ENCODE peak calls at places on chromosomes 4 and X, in ten cellular contexts. U is H1, P is lower lobe of right lung, C is tibial nerve, T is epithelial cell of esophagus, S is astrocyte of the spinal cord, J is brain microvascular endothelial cell, D is upper lobe of left lung, R is right cardiac atrium, V is cardiac muscle cell. H is an unnamed sample.

GRCh38 chr4:137156054-137156453 is 376.2 kb downstream of the PCDH18 start:
- DNase-seq in R (no peak), T (peak; percentile 49), D (no peak), V (no peak), S (peak; percentile 43), J (peak; percentile 3), P (no peak), U (no peak), C (no peak), H (peak; percentile 86)

GRCh38 chrX:63686878-63687714 is 97.9 kb downstream of the ARHGEF9 start:
- DNase-seq in J (peak; percentile 39), S (peak; percentile 48), P (no peak), C (no peak), T (peak; percentile 41), V (peak; percentile 25), U (peak; percentile 0), R (no peak), D (no peak), H (peak; percentile 57)

GRCh38 chr4:8340721-8341680 is 71.4 kb downstream of the HTRA3 start:
- DNase-seq in P (no peak), D (no peak), U (no peak), T (no peak), V (no peak), R (peak; percentile 90), S (no peak), J (no peak), C (peak; percentile 61), H (peak; percentile 36)

GRCh38 chrX:2242326-2242725 is 258.4 kb downstream of the DHRSX start:
- DNase-seq in U (no peak), V (no peak), T (no peak), P (no peak), S (no peak), C (no peak), R (no peak), D (no peak), J (no peak), H (no peak)

GRCh38 chr4:22264261-22264660 is 251.6 kb downstream of the ADGRA3 start:
- DNase-seq in J (no peak), U (no peak), D (no peak), R (no peak), S (no peak), V (no peak), C (no peak), T (no peak), P (no peak), H (no peak)

GRCh38 chrX:118644378-118644777 is 83.0 kb upstream of the IL13RA1 start:
- DNase-seq in U (no peak), V (peak; percentile 1), S (peak; percentile 51), T (peak; percentile 62), P (no peak), D (no peak), C (no peak), J (peak; percentile 40), R (no peak), H (peak; percentile 26)

GRCh38 chrX:32896132-32896531 is 315.2 kb downstream of the DMD start:
- DNase-seq in R (no peak), P (no peak), V (no peak), J (no peak), U (no peak), S (no peak), D (no peak), T (no peak), C (no peak), H (no peak)

GRCh38 chr4:177229331-177229730 is 80.3 kb upstream of the NEIL3 start:
- DNase-seq in S (peak; percentile 44), U (no peak), D (no peak), C (no peak), J (no peak), R (no peak), T (no peak), P (no peak), V (no peak), H (no peak)

GRCh38 chr4:176753049-176753448 is 39.7 kb downstream of the VEGFC start:
- DNase-seq in V (peak; percentile 7), J (peak; percentile 89), P (no peak), U (no peak), D (no peak), R (no peak), C (no peak), T (peak; percentile 52), S (peak; percentile 94), H (peak; percentile 97)

GRCh38 chr4:71156616-71157015 is 163.2 kb downstream of the DCK start:
- DNase-seq in D (no peak), R (no peak), V (no peak), J (no peak), U (no peak), T (no peak), C (no peak), P (no peak), S (no peak), H (no peak)

GRCh38 chr4:29708473-29708872 is 1011.7 kb upstream of the PCDH7 start:
- DNase-seq in C (no peak), D (no peak), P (no peak), R (no peak), U (no peak), J (no peak), S (peak; percentile 13), V (no peak), T (peak; percentile 91), H (peak; percentile 45)

GRCh38 chr4:6308890-6309643 is 39.4 kb downstream of the WFS1 start:
- DNase-seq in D (no peak), S (no peak), U (no peak), J (no peak), R (peak; percentile 42), V (peak; percentile 63), P (no peak), T (no peak), C (no peak), H (no peak)

GRCh38 chrX:114798902-114799301 is 215.0 kb downstream of the HTR2C start:
- DNase-seq in R (no peak), V (no peak), T (peak; percentile 37), U (no peak), C (no peak), J (no peak), P (no peak), S (peak; percentile 2), D (no peak), H (peak; percentile 10)

GRCh38 chr4:15003441-15003890 is 1.2 kb downstream of the CPEB2 start:
- DNase-seq in T (peak; percentile 43), U (no peak), C (peak; percentile 20), D (peak; percentile 37), S (no peak), R (peak; percentile 61), V (peak; percentile 54), J (no peak), P (peak; percentile 79), H (peak; percentile 26)

GRCh38 chr4:2500547-2500946 is 31.6 kb downstream of the RNF4 start:
- DNase-seq in D (no peak), R (no peak), S (peak; percentile 32), P (no peak), U (no peak), C (no peak), J (no peak), V (no peak), T (no peak), H (no peak)

DNA sequence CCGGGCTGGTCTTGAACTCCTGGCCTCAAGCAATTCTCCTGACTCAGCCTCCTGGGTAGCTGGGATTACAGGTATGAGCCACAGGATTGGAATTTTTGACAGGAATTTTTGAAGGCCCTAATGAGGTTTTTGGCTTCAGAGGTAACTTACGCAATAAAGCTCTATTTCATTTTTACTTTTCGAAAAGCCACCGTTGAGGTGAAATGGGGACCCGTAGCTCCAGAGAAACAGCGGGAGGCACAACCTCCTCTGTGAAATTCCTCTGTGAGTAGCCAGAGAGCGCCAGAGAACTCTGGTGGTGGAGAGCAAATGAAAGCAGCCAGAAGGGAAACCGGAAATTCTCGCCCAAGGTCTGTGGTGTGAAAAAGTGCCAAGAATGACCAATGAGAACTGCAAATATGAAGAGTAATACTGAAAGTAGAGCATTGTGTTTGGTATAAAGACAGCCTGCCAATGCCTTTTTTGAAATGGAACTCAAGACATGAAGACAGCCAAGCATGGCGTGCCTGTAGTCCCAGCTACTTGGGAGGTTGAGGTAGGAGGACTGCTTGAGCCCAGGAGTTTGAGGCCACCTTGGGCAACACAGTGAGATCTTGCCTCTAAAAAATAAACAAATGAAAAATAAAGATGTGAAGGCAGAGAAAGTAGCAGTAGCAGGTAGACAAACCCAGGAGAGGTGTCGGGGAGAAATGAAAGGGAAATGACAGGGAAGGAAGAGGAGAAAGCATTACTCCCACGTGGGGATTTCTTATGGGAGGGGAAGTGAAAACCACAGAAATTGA is 33.0 kb upstream of the TMEM131L start:
- DNase-seq in J (peak; percentile 78), V (peak; percentile 19), R (peak; percentile 46), C (no peak), U (peak; percentile 19), P (peak; percentile 62), D (peak; percentile 79), S (peak; percentile 83), T (peak; percentile 88), H (peak; percentile 52)
- H3K4me3 ChIP-seq in J (no peak overlapping the region), V (no peak overlapping the region), R (no peak overlapping the region), C (peak overlapping the region; percentile 13), U (no peak overlapping the region), P (peak overlapping the region; percentile 28), D (no peak overlapping the region), S (no peak overlapping the region), T (no peak overlapping the region), H (no peak overlapping the region)

GRCh38 chr4:173436149-173436579 is 37.2 kb upstream of the SCRG1 start:
- DNase-seq in T (peak; percentile 26), R (no peak), C (no peak), U (no peak), V (no peak), J (peak; percentile 48), D (no peak), S (peak; percentile 61), P (no peak), H (peak; percentile 93)
- H3K4me3 ChIP-seq in T (no peak overlapping the region), R (no peak overlapping the region), C (no peak overlapping the region), U (no peak overlapping the region), V (no peak overlapping the region), J (no peak overlapping the region), D (no peak overlapping the region), S (no peak overlapping the region), P (no peak overlapping the region), H (no peak overlapping the region)

GRCh38 chr4:126560794-126561193 is 1072.0 kb upstream of the INTU start:
- DNase-seq in R (no peak), S (no peak), J (no peak), T (peak; percentile 42), P (no peak), V (no peak), C (no peak), U (no peak), D (no peak), H (peak; percentile 4)
- H3K4me3 ChIP-seq in R (no peak overlapping the region), S (no peak overlapping the region), J (no peak overlapping the region), T (no peak overlapping the region), P (no peak overlapping the region), V (no peak overlapping the region), C (no peak overlapping the region), U (no peak overlapping the region), D (no peak overlapping the region), H (no peak overlapping the region)

DNA sequence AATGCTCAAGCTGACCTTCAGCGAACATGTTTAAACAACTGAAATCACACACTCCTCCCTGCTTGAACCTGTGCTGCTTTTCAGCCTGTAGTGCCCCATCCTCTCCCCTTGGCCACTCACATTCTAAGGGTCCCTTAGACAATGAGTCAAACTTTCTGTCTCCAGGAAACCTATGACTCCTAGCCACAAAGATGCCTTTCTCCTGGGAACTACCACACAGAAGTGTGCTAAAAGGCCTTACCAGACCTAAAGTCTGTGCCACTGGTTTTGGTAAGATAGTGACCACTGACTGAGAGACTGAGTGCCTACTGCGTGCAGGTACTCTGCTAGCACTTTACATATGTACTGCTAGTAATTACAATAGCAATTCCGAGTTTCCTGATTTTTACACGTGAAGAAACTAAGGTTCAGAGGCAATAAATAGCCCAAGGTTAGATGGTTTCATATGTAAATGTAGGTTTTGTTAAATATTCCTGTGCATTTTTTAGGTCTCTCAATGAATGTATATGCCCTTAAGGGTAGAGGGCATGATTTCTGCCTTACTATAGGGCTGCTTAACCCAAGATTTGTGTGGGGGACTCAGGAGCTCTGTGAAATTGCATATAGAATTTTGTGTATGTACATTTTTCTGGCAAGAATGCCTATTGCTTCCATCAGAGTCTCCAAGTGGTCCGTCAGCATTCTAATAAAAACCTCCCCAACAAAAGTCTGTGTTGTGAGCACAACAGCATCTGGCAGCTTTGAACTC is 71.1 kb downstream of the NSG1 start:
- DNase-seq in P (no peak), T (peak; percentile 8), U (no peak), C (no peak), R (no peak), D (no peak), S (peak; percentile 79), V (no peak), J (peak; percentile 79), H (peak; percentile 43)
- H3K4me3 ChIP-seq in P (no peak overlapping the region), T (no peak overlapping the region), U (no peak overlapping the region), C (no peak overlapping the region), R (no peak overlapping the region), D (no peak overlapping the region), S (no peak overlapping the region), V (no peak overlapping the region), J (no peak overlapping the region), H (no peak overlapping the region)